ENCODE peak calls at places on chromosomes 1 and 21, in seven cellular contexts. M is erythroblast; E is posterior cingulate gyrus; Z is stimulated activated CD8-positive, alpha-beta memory T cell treated with anti-CD3 and anti-CD28 coated beads, Interleukin-15, amount 100 ng/mL, for 24 hours; U is epithelial cell of esophagus; I is kidney glomerular epithelial cell; F is CD4-positive, alpha-beta memory T cell. L is an unnamed sample.

GRCh38 chr1:29532285-29532684 is 296.0 kb downstream of the PTPRU start:
- DNase-seq in M (no peak), E (no peak), Z (no peak), U (no peak), I (no peak), F (no peak), L (no peak)

GRCh38 chr1:247084771-247085170 is 6.2 kb upstream of the ZNF670 start:
- DNase-seq in M (no peak), E (no peak), Z (no peak), U (no peak), I (no peak), F (no peak), L (no peak)

GRCh38 chr1:156821801-156822200 is 5.2 kb upstream of the SH2D2A start:
- DNase-seq in M (no peak), E (peak; percentile 5), Z (no peak), U (no peak), I (no peak), F (no peak), L (no peak)

GRCh38 chr1:207814469-207814868 is 62.6 kb downstream of the CD46 start:
- DNase-seq in M (no peak), E (no peak), Z (no peak), U (no peak), I (no peak), F (no peak), L (no peak)

GRCh38 chr1:147541672-147542548 is 609 bp downstream of the BCL9 start:
- DNase-seq in M (no peak), E (peak; percentile 92), Z (peak; percentile 16), U (peak; percentile 13), I (no peak), F (peak; percentile 10), L (peak; percentile 25)

GRCh38 chr1:2233997-2234761 is 6.1 kb downstream of the SKI start:
- DNase-seq in M (peak; percentile 82), E (peak; percentile 94), Z (no peak), U (peak; percentile 91), I (no peak), F (peak; percentile 83), L (no peak)

GRCh38 chr1:44817771-44818495 is 9.6 kb downstream of the BTBD19 start:
- DNase-seq in M (no peak), E (peak; percentile 6), Z (no peak), U (no peak), I (no peak), F (no peak), L (no peak)

GRCh38 chr1:219576931-219577330 is 36.0 kb downstream of the ZC3H11B start:
- DNase-seq in M (no peak), E (no peak), Z (no peak), U (no peak), I (no peak), F (no peak), L (no peak)

GRCh38 chr21:43193651-43194302 is 25.0 kb downstream of the CRYAA start:
- DNase-seq in M (no peak), E (peak; percentile 76), Z (no peak), U (peak; percentile 96), I (peak; percentile 64), F (no peak), L (no peak)

GRCh38 chr1:15835205-15835740 is 12.2 kb upstream of the SPEN start:
- DNase-seq in M (no peak), E (no peak), Z (peak; percentile 32), U (peak; percentile 30), I (no peak), F (no peak), L (no peak)

GRCh38 chr21:45386728-45387371 is 18.1 kb upstream of the COL18A1 start:
- DNase-seq in M (peak; percentile 41), E (peak; percentile 83), Z (no peak), U (peak; percentile 46), I (peak; percentile 77), F (no peak), L (no peak)

GRCh38 chr1:161226320-161226711 is 456 bp downstream of the TOMM40L start:
- DNase-seq in M (no peak), E (no peak), Z (no peak), U (no peak), I (no peak), F (no peak), L (no peak)

GRCh38 chr1:66925558-66925910 is 744 bp downstream of the MIER1 start:
- DNase-seq in M (no peak), E (no peak), Z (no peak), U (no peak), I (no peak), F (no peak), L (no peak)

GRCh38 chr1:31413405-31414005 is 492 bp downstream of the SERINC2 start:
- DNase-seq in M (peak; percentile 77), E (no peak), Z (no peak), U (peak; percentile 58), I (peak; percentile 59), F (peak; percentile 17), L (no peak)

GRCh38 chr1:193747579-193747978 is 561.2 kb upstream of the B3GALT2 start:
- DNase-seq in M (no peak), E (no peak), Z (no peak), U (peak; percentile 40), I (no peak), F (no peak), L (no peak)

GRCh38 chr1:246317723-246318359 is 189.2 kb downstream of the SMYD3 start:
- DNase-seq in M (no peak), E (no peak), Z (no peak), U (peak; percentile 45), I (peak; percentile 11), F (no peak), L (no peak)

GRCh38 chr1:84300501-84300900 is 1.0 kb upstream of the SAMD13 start:
- DNase-seq in M (no peak), E (no peak), Z (no peak), U (no peak), I (no peak), F (no peak), L (no peak)

GRCh38 chr1:18239671-18240070 is 132.1 kb downstream of the IGSF21 start:
- DNase-seq in M (no peak), E (no peak), Z (no peak), U (no peak), I (no peak), F (no peak), L (no peak)

GRCh38 chr1:2918441-2918840 is 102.8 kb upstream of the ACTRT2 start:
- DNase-seq in M (no peak), E (no peak), Z (no peak), U (no peak), I (no peak), F (no peak), L (no peak)

GRCh38 chr1:94617957-94618739 is 76.6 kb upstream of the F3 start:
- DNase-seq in M (no peak), E (no peak), Z (no peak), U (no peak), I (no peak), F (no peak), L (no peak)

GRCh38 chr1:153778051-153778823 is 3.0 kb downstream of the SLC27A3 start:
- DNase-seq in M (no peak), E (peak; percentile 70), Z (no peak), U (no peak), I (no peak), F (no peak), L (no peak)

GRCh38 chr1:89723863-89724262 is 90.9 kb downstream of the LRRC8C start:
- DNase-seq in M (no peak), E (peak; percentile 87), Z (no peak), U (no peak), I (no peak), F (no peak), L (no peak)

GRCh38 chr1:26705788-26706237 is 10.0 kb downstream of the ARID1A start:
- DNase-seq in M (no peak), E (no peak), Z (no peak), U (peak; percentile 77), I (peak; percentile 34), F (no peak), L (no peak)